ENCODE peak calls at places on chromosomes 12 and 14, in four cellular contexts. T is IMR-90, O is H1, Q is H9. F is an unnamed sample. For H3K4me1, the result is how much of the 10 kb centered on the place peaks cover.

GRCh38 chr12:120254809-120255208 is 10.7 kb downstream of the PXN start:
- DNase-seq in T (no peak), O (no peak), Q (peak), F (no peak)

GRCh38 chr12:119949594-119949993 is 39.4 kb upstream of the BICDL1 start:
- DNase-seq in T (no peak), O (no peak), Q (no peak), F (no peak)

GRCh38 chr12:121124402-121125109 is 8.1 kb upstream of the P2RX7 start:
- DNase-seq in T (peak), Q (no peak), O (no peak), F (peak)

GRCh38 chr14:94173885-94174621 is at the start of gene PPP4R4:
- DNase-seq in T (peak), Q (peak), O (peak), F (peak)

GRCh38 chr14:63388766-63389431 is 70.2 kb upstream of the GPHB5 start:
- DNase-seq in T (peak), Q (peak), O (peak), F (peak)

GRCh38 chr12:74794522-74794921 is 256.9 kb downstream of the ATXN7L3B start:
- DNase-seq in T (no peak), O (no peak), Q (no peak), F (no peak)

GRCh38 chr12:102093319-102093718 is 26.6 kb downstream of the NUP37 start:
- DNase-seq in Q (no peak), O (no peak), T (peak), F (no peak)

GRCh38 chr12:119118625-119119024 is 60.1 kb upstream of the HSPB8 start:
- DNase-seq in Q (no peak), T (no peak), O (no peak), F (peak)

GRCh38 chr14:68412505-68413496 is 380.1 kb downstream of the ZFP36L1 start:
- DNase-seq in T (no peak), O (no peak), Q (no peak), F (no peak)

GRCh38 chr14:67738740-67739504 is 37.2 kb downstream of the RDH12 start:
- DNase-seq in T (peak), Q (no peak), O (no peak), F (peak)

GRCh38 chr12:17333287-17333686 is 727.3 kb upstream of the LMO3 start:
- DNase-seq in O (no peak), T (no peak), Q (no peak), F (no peak)

GRCh38 chr14:70268760-70269159 is 80.0 kb upstream of the SLC8A3 start:
- DNase-seq in Q (no peak), T (no peak), O (no peak), F (peak)

GRCh38 chr14:87678624-87679023 is 314.4 kb downstream of the GALC start:
- DNase-seq in T (no peak), O (no peak), Q (no peak), F (no peak)

DNA sequence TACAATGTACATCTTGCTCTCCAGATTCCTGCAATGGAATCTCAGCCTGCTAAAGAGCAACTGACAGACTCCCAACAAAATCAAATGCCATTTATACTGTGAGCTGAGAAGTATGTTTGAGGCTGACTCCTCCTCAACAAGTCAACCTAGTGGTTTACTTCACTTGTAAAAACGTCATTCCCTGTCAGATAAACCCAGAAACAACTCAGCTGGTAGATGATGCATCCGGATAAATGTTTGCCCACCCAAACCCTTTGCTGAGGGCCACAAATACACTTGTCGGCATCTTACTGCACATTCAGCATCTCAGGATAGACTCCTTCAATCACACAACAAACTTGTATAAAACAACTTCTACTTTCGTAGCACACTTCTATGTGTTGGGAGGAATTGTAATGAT is 313.9 kb downstream of the GALC start:
- DNase-seq in T (no peak), O (no peak), Q (no peak), F (no peak)
- H4K5ac ChIP-seq in T (no peak), O (no peak), Q (no peak), F (no peak)

DNA sequence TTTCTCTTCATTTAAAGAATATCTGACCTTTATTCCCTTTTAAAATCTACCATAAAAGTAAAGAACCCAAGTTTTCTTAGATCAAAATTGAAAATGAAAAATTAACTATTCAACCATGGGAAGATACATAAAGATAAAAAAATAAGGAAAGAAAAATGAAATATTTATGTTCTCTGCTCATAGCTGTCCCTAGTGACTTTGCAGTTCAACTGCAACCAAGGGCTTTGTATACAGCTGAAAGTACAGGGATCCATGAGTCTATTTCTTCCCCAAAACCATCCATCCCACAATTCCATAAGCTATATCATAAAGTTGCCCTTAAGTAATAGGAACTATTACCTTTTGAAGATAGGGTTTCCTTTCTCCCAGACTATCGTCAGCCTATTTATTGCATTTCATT is 113.1 kb downstream of the ITPR2 start:
- DNase-seq in T (no peak), O (no peak), Q (no peak), F (no peak)
- H3K4me1 ChIP-seq in T (under half), O (under half), Q (under half), F (under half)

GRCh38 chr14:59187802-59188460 is 536 bp upstream of the DAAM1 start:
- DNase-seq in Q (no peak), T (no peak), O (no peak), F (peak)

GRCh38 chr14:59190372-59190771 is 1.9 kb downstream of the DAAM1 start:
- DNase-seq in O (no peak), T (no peak), Q (peak), F (peak)

GRCh38 chr14:59189281-59189821 is 884 bp downstream of the DAAM1 start:
- DNase-seq in T (peak), O (peak), Q (peak), F (peak)

GRCh38 chr14:59188461-59189280 is at the start of gene DAAM1:
- DNase-seq in T (peak), O (peak), Q (peak), F (peak)

GRCh38 chr14:59189822-59190368 is 1.4 kb downstream of the DAAM1 start:
- DNase-seq in T (peak), Q (peak), O (peak), F (peak)
- H4K5ac ChIP-seq in T (peak), Q (no peak), O (no peak), F (no peak)

GRCh38 chr14:64628940-64629403 is 75.3 kb upstream of the PLEKHG3 start:
- DNase-seq in T (peak), O (no peak), Q (no peak), F (peak)

GRCh38 chr14:64625363-64626232 is 75.8 kb downstream of the PPP1R36 start:
- DNase-seq in T (no peak), Q (no peak), O (no peak), F (no peak)

GRCh38 chr14:64620910-64621309 is 71.1 kb downstream of the PPP1R36 start:
- DNase-seq in Q (no peak), O (no peak), T (no peak), F (no peak)

GRCh38 chr14:64623576-64624165 is 73.9 kb downstream of the PPP1R36 start:
- DNase-seq in Q (no peak), O (no peak), T (no peak), F (no peak)
- H3K4me1 ChIP-seq in Q (under half), O (under half), T (under half), F (under half)

F was measured in mesendoderm.